ENCODE peak calls at places on chromosomes 13 and 19, in seven cellular contexts. G is GM23338, J is H1, R is fibroblast of lung, E is HCT116, X is hepatocyte, K is GM23248. V is an unnamed sample.

GRCh38 chr13:100440756-100441421 is 147.7 kb downstream of the GGACT start:
- DNase-seq in G (no peak), J (no peak), R (peak; percentile 58), E (no peak), X (no peak), K (peak; percentile 65), V (no peak)

GRCh38 chr19:1410136-1410786 is 2.9 kb downstream of the DAZAP1 start:
- DNase-seq in G (no peak), J (no peak), R (peak; percentile 60), E (no peak), X (no peak), K (peak; percentile 39), V (no peak)

GRCh38 chr19:55423225-55423967 is 15.8 kb upstream of the UBE2S start:
- DNase-seq in G (no peak), J (no peak), R (no peak), E (no peak), X (no peak), K (no peak), V (no peak)

GRCh38 chr13:108322206-108322824 is 52.8 kb downstream of the TNFSF13B start:
- DNase-seq in G (peak; percentile 70), J (no peak), R (peak; percentile 66), E (peak; percentile 28), X (peak; percentile 69), K (peak; percentile 70), V (peak; percentile 62)

GRCh38 chr19:40519352-40520322 is 52.8 kb downstream of the SPTBN4 start:
- DNase-seq in G (peak; percentile 81), J (peak; percentile 77), R (peak; percentile 45), E (no peak), X (peak; percentile 49), K (peak; percentile 61), V (peak; percentile 59)

GRCh38 chr19:3220576-3220975 is 3.9 kb upstream of the CELF5 start:
- DNase-seq in G (no peak), J (no peak), R (no peak), E (no peak), X (no peak), K (no peak), V (no peak)

GRCh38 chr19:28019371-28019770 is 1193.6 kb downstream of the UQCRFS1 start:
- DNase-seq in G (no peak), J (no peak), R (no peak), E (no peak), X (peak; percentile 15), K (no peak), V (no peak)

GRCh38 chr13:30354481-30355404 is 47.4 kb upstream of the KATNAL1 start:
- DNase-seq in G (no peak), J (no peak), R (no peak), E (no peak), X (peak; percentile 19), K (no peak), V (no peak)

GRCh38 chr19:47598407-47599349 is 10.3 kb upstream of the BICRA start:
- DNase-seq in G (peak; percentile 97), J (peak; percentile 76), R (peak; percentile 96), E (peak; percentile 61), X (peak; percentile 90), K (peak; percentile 98), V (peak; percentile 85)

GRCh38 chr19:40603719-40604646 is 2.8 kb downstream of the LTBP4 start:
- DNase-seq in G (peak; percentile 100), J (peak; percentile 97), R (peak; percentile 98), E (peak; percentile 99), X (peak; percentile 99), K (peak; percentile 97), V (peak; percentile 100)

GRCh38 chr19:33325920-33326319 is 23.6 kb upstream of the CEBPA start:
- DNase-seq in G (no peak), J (no peak), R (peak; percentile 72), E (no peak), X (no peak), K (peak; percentile 41), V (no peak)

GRCh38 chr19:40611096-40611495 is 9.9 kb downstream of the LTBP4 start:
- DNase-seq in G (no peak), J (no peak), R (no peak), E (no peak), X (no peak), K (peak; percentile 77), V (no peak)

GRCh38 chr13:46586766-46587509 is 34.0 kb downstream of the LRCH1 start:
- DNase-seq in G (no peak), J (no peak), R (no peak), E (no peak), X (no peak), K (peak; percentile 28), V (no peak)

GRCh38 chr13:98976338-98976737 is 1.5 kb downstream of the DOCK9 start:
- DNase-seq in G (no peak), J (no peak), R (peak; percentile 75), E (no peak), X (no peak), K (peak; percentile 45), V (no peak)

GRCh38 chr19:11737964-11738745 is 591 bp downstream of the ZNF823 start:
- DNase-seq in G (peak; percentile 56), J (peak; percentile 62), R (peak; percentile 12), E (no peak), X (peak; percentile 85), K (peak; percentile 70), V (peak; percentile 29)

GRCh38 chr19:58466760-58467589 is at the start of gene ZNF324:
- DNase-seq in G (peak; percentile 100), J (peak; percentile 98), R (peak; percentile 94), E (peak; percentile 93), X (peak; percentile 100), K (peak; percentile 100), V (peak; percentile 99)

GRCh38 chr19:2372076-2372612 is 12.1 kb downstream of the TMPRSS9 start:
- DNase-seq in G (no peak), J (no peak), R (no peak), E (no peak), X (no peak), K (no peak), V (no peak)

GRCh38 chr13:39603424-39603947 is 493 bp upstream of the LHFPL6 start:
- DNase-seq in G (peak; percentile 47), J (peak; percentile 63), R (peak; percentile 23), E (no peak), X (peak; percentile 35), K (peak; percentile 70), V (peak; percentile 45)

GRCh38 chr19:19192910-19193423 is 909 bp downstream of the RFXANK start:
- DNase-seq in G (no peak), J (no peak), R (no peak), E (no peak), X (no peak), K (peak; percentile 35), V (no peak)

GRCh38 chr19:54160182-54160811 is 776 bp upstream of the LENG1 start:
- DNase-seq in G (peak; percentile 55), J (peak; percentile 58), R (no peak), E (no peak), X (peak; percentile 61), K (peak; percentile 77), V (peak; percentile 26)

GRCh38 chr13:29514720-29515310 is 80.7 kb downstream of the SLC7A1 start:
- DNase-seq in G (no peak), J (no peak), R (no peak), E (no peak), X (no peak), K (no peak), V (no peak)

GRCh38 chr19:42198676-42199439 is 18.6 kb downstream of the DEDD2 start:
- DNase-seq in G (peak; percentile 32), J (no peak), R (no peak), E (no peak), X (no peak), K (no peak), V (no peak)

GRCh38 chr19:52453324-52454094 is at the start of gene ZNF578:
- DNase-seq in G (peak; percentile 90), J (no peak), R (peak; percentile 91), E (no peak), X (no peak), K (peak; percentile 89), V (peak; percentile 75)

GRCh38 chr19:52451241-52451640 is 2.1 kb upstream of the ZNF578 start:
- DNase-seq in G (no peak), J (no peak), R (no peak), E (no peak), X (no peak), K (no peak), V (no peak)
- H3K4me3 ChIP-seq in G (no peak overlapping the region), J (no peak overlapping the region), R (no peak overlapping the region), E (no peak overlapping the region), X (no peak overlapping the region), K (no peak overlapping the region), V (no peak overlapping the region)

DNA sequence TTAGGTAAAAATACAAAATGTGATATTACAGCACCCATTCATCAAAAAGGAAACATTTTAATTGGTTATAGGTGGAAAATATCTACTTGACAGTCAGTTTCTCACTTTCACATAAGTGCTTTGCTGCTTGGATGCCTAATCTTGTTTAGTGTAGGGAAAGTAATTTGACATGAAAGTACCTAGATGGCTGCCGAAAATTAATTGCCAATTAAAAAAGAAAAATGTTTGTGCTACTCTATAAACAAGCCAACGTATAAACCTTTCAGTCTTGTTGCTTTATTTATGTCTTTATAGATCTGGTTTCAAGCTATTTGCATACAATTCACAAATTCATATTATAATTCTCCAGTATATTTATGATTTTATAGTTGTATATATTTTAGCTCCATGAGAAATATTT is 729.9 kb downstream of the DACH1 start:
- DNase-seq in G (no peak), J (no peak), R (no peak), E (no peak), X (no peak), K (no peak), V (no peak)
- TF ChIP-seq EZH2 in G (no peak), J (no peak), R (no peak), E (no peak), X (no peak), K (no peak), V (no peak)

DNA sequence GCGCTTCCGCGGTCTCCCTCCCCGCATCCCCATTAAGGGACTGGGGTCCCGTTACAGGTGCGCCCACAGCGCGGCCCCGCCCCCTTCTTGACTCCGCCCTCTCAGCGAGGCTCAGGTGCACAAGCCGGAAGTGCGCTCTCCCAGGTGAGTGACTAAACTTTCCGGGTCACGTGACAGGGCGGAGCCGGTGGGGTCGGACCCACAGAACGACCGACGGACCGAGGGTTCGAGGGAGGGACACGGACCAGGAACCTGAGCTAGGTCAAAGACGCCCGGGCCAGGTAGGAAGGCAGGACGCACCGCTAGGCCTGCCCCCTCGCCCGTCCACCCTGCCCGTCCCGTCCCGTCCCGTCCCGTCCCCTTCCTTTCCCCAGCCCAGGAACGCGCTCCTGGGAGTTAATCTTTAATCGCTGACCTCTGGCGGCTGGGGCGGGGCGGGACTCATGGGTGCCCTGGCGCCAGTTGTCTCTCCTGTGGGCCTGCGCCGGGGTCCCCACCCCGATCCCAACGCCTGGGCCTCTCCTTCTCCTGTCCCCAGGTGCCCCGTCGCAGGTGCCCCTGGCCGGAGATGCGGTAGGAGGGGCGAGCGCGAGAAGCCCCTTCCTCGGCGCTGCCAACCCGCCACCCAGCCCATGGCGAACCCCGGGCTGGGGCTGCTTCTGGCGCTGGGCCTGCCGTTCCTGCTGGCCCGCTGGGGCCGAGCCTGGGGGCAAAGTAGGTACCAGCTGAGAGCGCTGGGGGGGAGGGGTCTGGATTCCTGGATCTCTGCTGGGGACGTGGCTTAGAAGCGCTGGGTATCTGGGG is at the start of gene CRB3:
- DNase-seq in G (peak; percentile 99), J (peak; percentile 99), R (no peak), E (peak; percentile 80), X (peak; percentile 96), K (no peak), V (no peak)
- H3K27ac ChIP-seq in G (no peak within 1 kb of the TSS), J (no peak within 1 kb of the TSS), R (no peak within 1 kb of the TSS), E (peak within 1 kb of the TSS; percentile 74), X (peak within 1 kb of the TSS; percentile 96), K (no peak within 1 kb of the TSS), V (no peak within 1 kb of the TSS)

DNA sequence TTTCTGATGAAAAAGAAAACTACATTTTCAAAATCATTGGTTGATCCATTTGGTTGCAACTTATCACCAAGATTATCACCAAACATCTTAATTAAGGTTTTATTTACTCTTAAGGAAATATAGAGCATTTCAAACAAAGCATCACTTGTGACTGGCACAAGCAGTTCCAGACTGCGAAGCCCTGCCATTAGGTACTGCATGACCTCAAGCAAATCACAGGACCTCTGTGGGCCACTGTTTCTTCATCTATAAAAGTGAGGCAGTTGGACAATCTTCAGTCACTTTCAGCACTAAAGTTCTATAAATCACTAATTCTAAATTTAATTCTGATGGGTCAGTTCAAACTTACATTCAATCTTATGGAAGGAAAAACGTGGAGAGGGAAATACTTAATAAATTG is 2.0 kb downstream of the ELF1 start:
- DNase-seq in G (no peak), J (no peak), R (no peak), E (no peak), X (peak; percentile 26), K (no peak), V (no peak)
- H3K4me3 ChIP-seq in G (no peak overlapping the region), J (no peak overlapping the region), R (no peak overlapping the region), E (no peak overlapping the region), X (peak overlapping the region; percentile 35), K (no peak overlapping the region), V (no peak overlapping the region)

V was measured in A673.